ENCODE peak calls at places on chromosomes 6 and 20, in five cellular contexts. I, N, U, Z and C are unnamed samples.

GRCh38 chr6:705047-705446 is 12.1 kb upstream of the EXOC2 start:
- DNase-seq in I (no peak), N (no peak), U (no peak), Z (no peak), C (no peak)

GRCh38 chr20:16368645-16369292 is 204.5 kb downstream of the KIF16B start:
- DNase-seq in I (no peak), N (no peak), U (peak), Z (no peak), C (no peak)

GRCh38 chr6:13398421-13398994 is 70.2 kb upstream of the TBC1D7 start:
- DNase-seq in I (no peak), N (no peak), U (no peak), Z (no peak), C (no peak)

GRCh38 chr20:20215976-20216727 is 151.8 kb upstream of the INSM1 start:
- DNase-seq in I (no peak), N (no peak), U (no peak), Z (no peak), C (no peak)

GRCh38 chr6:12298017-12298958 is 8.1 kb downstream of the EDN1 start:
- DNase-seq in I (no peak), N (no peak), U (no peak), Z (no peak), C (no peak)

GRCh38 chr20:18103497-18103896 is 34.2 kb upstream of the KAT14 start:
- DNase-seq in I (no peak), N (no peak), U (no peak), Z (no peak), C (no peak)

GRCh38 chr6:161663682-161664081 is 389.8 kb upstream of the AGPAT4 start:
- DNase-seq in I (no peak), N (no peak), U (no peak), Z (no peak), C (no peak)

GRCh38 chr6:14371530-14371929 is 254.0 kb downstream of the CD83 start:
- DNase-seq in I (no peak), N (no peak), U (no peak), Z (no peak), C (no peak)

GRCh38 chr20:51462566-51463276 is 79.8 kb downstream of the NFATC2 start:
- DNase-seq in I (no peak), N (no peak), U (peak), Z (peak), C (peak)

GRCh38 chr20:37007898-37008649 is 56.6 kb upstream of the SAMHD1 start:
- DNase-seq in I (no peak), N (no peak), U (peak), Z (peak), C (peak)

GRCh38 chr6:4316867-4317400 is 181.6 kb upstream of the ECI2 start:
- DNase-seq in I (no peak), N (no peak), U (peak), Z (peak), C (peak)

GRCh38 chr20:24987244-24987643 is 5.3 kb downstream of the APMAP start:
- DNase-seq in I (no peak), N (no peak), U (no peak), Z (no peak), C (no peak)